ENCODE peak calls at places on chromosomes 13 and 19, in four cellular contexts. One of them, this sample, is unnamed.

GRCh38 chr13:44052843-44053607 is 173.3 kb downstream of the LACC1 start:
- DNase-seq in GM06990: no peak
- DNase-seq in natural killer cell: no peak
- DNase-seq in fibroblast of lung: peak
- DNase-seq in this sample: no peak

GRCh38 chr19:1237027-1237659 is 662 bp downstream of the CBARP start:
- DNase-seq in natural killer cell: no peak
- DNase-seq in GM06990: no peak
- DNase-seq in fibroblast of lung: no peak
- DNase-seq in this sample: no peak

GRCh38 chr13:110713981-110714797 is 689 bp downstream of the ING1 start:
- DNase-seq in natural killer cell: peak
- DNase-seq in GM06990: peak
- DNase-seq in fibroblast of lung: peak
- DNase-seq in this sample: peak

GRCh38 chr13:27194895-27195764 is 23.5 kb upstream of the USP12 start:
- DNase-seq in GM06990: no peak
- DNase-seq in fibroblast of lung: peak
- DNase-seq in natural killer cell: no peak
- DNase-seq in this sample: no peak

GRCh38 chr19:49205114-49205513 is 47.5 kb downstream of the TRPM4 start:
- DNase-seq in natural killer cell: no peak
- DNase-seq in GM06990: no peak
- DNase-seq in fibroblast of lung: no peak
- DNase-seq in this sample: no peak

GRCh38 chr13:42272776-42273175 is 824 bp downstream of the AKAP11 start:
- DNase-seq in natural killer cell: no peak
- DNase-seq in GM06990: no peak
- DNase-seq in fibroblast of lung: peak
- DNase-seq in this sample: no peak

GRCh38 chr19:11373166-11373884 is 1.1 kb upstream of the SWSAP1 start:
- DNase-seq in GM06990: no peak
- DNase-seq in fibroblast of lung: no peak
- DNase-seq in natural killer cell: no peak
- DNase-seq in this sample: no peak

GRCh38 chr13:66367356-66367755 is 862.8 kb downstream of the PCDH9 start:
- DNase-seq in GM06990: no peak
- DNase-seq in natural killer cell: no peak
- DNase-seq in fibroblast of lung: no peak
- DNase-seq in this sample: no peak

GRCh38 chr19:287381-287871 is 3.8 kb downstream of the PLPP2 start:
- DNase-seq in GM06990: no peak
- DNase-seq in natural killer cell: no peak
- DNase-seq in fibroblast of lung: no peak
- DNase-seq in this sample: no peak

GRCh38 chr13:67549331-67549730 is 319.2 kb upstream of the PCDH9 start:
- DNase-seq in GM06990: no peak
- DNase-seq in natural killer cell: no peak
- DNase-seq in fibroblast of lung: peak
- DNase-seq in this sample: no peak

GRCh38 chr13:51739403-51740112 is 64.4 kb downstream of the DHRS12 start:
- DNase-seq in natural killer cell: no peak
- DNase-seq in GM06990: no peak
- DNase-seq in fibroblast of lung: no peak
- DNase-seq in this sample: no peak

GRCh38 chr19:28170066-28170465 is 1042.9 kb downstream of the UQCRFS1 start:
- DNase-seq in natural killer cell: no peak
- DNase-seq in GM06990: no peak
- DNase-seq in fibroblast of lung: no peak
- DNase-seq in this sample: no peak

GRCh38 chr13:76980075-76980718 is 11.7 kb upstream of the CLN5 start:
- DNase-seq in fibroblast of lung: peak
- DNase-seq in natural killer cell: peak
- DNase-seq in GM06990: peak
- DNase-seq in this sample: peak

GRCh38 chr13:32838985-32839384 is 177.2 kb upstream of the KL start:
- DNase-seq in natural killer cell: no peak
- DNase-seq in GM06990: peak
- DNase-seq in fibroblast of lung: peak
- DNase-seq in this sample: peak

GRCh38 chr19:38034153-38034835 is 127.3 kb downstream of the SIPA1L3 start:
- DNase-seq in fibroblast of lung: no peak
- DNase-seq in natural killer cell: no peak
- DNase-seq in GM06990: peak
- DNase-seq in this sample: peak

GRCh38 chr13:44884076-44884729 is 105.1 kb downstream of the NUFIP1 start:
- DNase-seq in GM06990: no peak
- DNase-seq in fibroblast of lung: peak
- DNase-seq in natural killer cell: no peak
- DNase-seq in this sample: no peak

GRCh38 chr19:11199517-11199916 is 2.2 kb upstream of the KANK2 start:
- DNase-seq in fibroblast of lung: no peak
- DNase-seq in GM06990: no peak
- DNase-seq in natural killer cell: no peak
- DNase-seq in this sample: no peak

DNA sequence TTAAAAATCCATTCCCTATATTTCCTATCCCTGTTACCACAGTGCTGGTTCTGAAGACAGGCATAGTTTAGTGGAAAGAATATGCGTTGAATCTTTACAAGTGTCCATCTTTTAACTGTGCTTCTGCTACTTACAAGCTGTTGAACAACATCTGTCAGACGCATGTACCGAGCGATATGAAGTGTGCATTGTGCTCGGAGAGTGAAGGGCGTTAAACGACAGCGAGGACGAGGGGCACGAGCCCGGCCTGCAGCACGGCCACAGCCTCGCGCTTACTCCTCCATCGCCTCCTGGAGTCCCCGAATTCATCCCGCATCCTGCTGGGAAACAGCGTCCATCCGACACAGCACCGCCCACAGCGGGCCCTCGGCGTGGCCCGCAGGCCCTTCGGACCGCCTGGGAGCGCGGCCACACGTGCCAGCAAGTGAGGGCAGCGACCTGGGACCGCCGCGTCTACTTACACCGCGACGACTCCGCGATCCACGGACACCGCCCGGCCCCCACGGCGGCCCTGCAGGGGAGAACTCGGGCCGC is 512 bp downstream of the PCID2 start:
- DNase-seq in natural killer cell: no peak
- DNase-seq in fibroblast of lung: peak
- DNase-seq in GM06990: no peak
- DNase-seq in this sample: peak
- TF ChIP-seq CTCF in natural killer cell: no peak
- TF ChIP-seq CTCF in fibroblast of lung: no peak
- TF ChIP-seq CTCF in GM06990: no peak
- TF ChIP-seq CTCF in this sample: no peak

GRCh38 chr13:78806457-78806856 is 147.5 kb upstream of the OBI1 start:
- DNase-seq in fibroblast of lung: no peak
- DNase-seq in natural killer cell: no peak
- DNase-seq in GM06990: no peak
- DNase-seq in this sample: no peak
- TF ChIP-seq CTCF in fibroblast of lung: no peak
- TF ChIP-seq CTCF in natural killer cell: no peak
- TF ChIP-seq CTCF in GM06990: peak
- TF ChIP-seq CTCF in this sample: peak

GRCh38 chr13:104143760-104144406 is 1077.7 kb upstream of the SLC10A2 start:
- DNase-seq in natural killer cell: no peak
- DNase-seq in GM06990: no peak
- DNase-seq in fibroblast of lung: no peak
- DNase-seq in this sample: no peak
- TF ChIP-seq CTCF in natural killer cell: no peak
- TF ChIP-seq CTCF in GM06990: no peak
- TF ChIP-seq CTCF in fibroblast of lung: no peak
- TF ChIP-seq CTCF in this sample: no peak

DNA sequence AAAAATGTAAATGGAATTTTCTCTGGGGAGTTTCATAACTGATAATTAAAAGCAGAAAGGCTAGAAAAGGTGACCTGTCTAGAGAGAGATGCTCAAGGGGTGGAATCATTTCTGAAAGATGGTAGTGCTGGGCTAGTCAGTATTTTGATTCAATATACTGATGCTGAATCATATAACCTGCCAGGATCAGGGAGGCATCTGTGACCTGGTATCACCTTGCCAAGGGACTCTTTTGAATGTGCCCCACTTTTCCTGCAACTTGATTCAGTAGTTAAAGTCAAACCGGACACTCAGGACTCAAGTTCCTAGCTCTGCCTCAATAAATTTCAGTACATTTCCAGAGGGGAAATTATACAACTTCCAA is 15.8 kb downstream of the LCP1 start:
- DNase-seq in fibroblast of lung: no peak
- DNase-seq in GM06990: no peak
- DNase-seq in natural killer cell: no peak
- DNase-seq in this sample: no peak
- TF ChIP-seq CTCF in fibroblast of lung: no peak
- TF ChIP-seq CTCF in GM06990: no peak
- TF ChIP-seq CTCF in natural killer cell: no peak
- TF ChIP-seq CTCF in this sample: no peak